ENCODE peak calls at places on chromosomes 11 and 22, in five cellular contexts. One of them, this sample, is unnamed.

GRCh38 chr11:131579932-131580387 is 209.5 kb downstream of the NTM start:
- DNase-seq in heart left ventricle: no peak
- DNase-seq in cardiac muscle cell: peak; percentile 63
- DNase-seq in heart right ventricle: no peak
- DNase-seq in GM23338: peak; percentile 87
- DNase-seq in this sample: no peak

GRCh38 chr22:36619797-36620390 is 83.7 kb downstream of the CACNG2 start:
- DNase-seq in heart left ventricle: no peak
- DNase-seq in GM23338: no peak
- DNase-seq in cardiac muscle cell: no peak
- DNase-seq in heart right ventricle: no peak
- DNase-seq in this sample: no peak

GRCh38 chr11:2375964-2376551 is 1.1 kb upstream of the CD81 start:
- DNase-seq in heart right ventricle: no peak
- DNase-seq in GM23338: no peak
- DNase-seq in cardiac muscle cell: no peak
- DNase-seq in heart left ventricle: no peak
- DNase-seq in this sample: no peak

GRCh38 chr11:16959528-16960100 is 54.6 kb downstream of the PLEKHA7 start:
- DNase-seq in GM23338: no peak
- DNase-seq in heart left ventricle: no peak
- DNase-seq in cardiac muscle cell: no peak
- DNase-seq in heart right ventricle: no peak
- DNase-seq in this sample: no peak

GRCh38 chr11:15123849-15124248 is 9.1 kb downstream of the INSC start:
- DNase-seq in heart right ventricle: no peak
- DNase-seq in GM23338: no peak
- DNase-seq in heart left ventricle: no peak
- DNase-seq in cardiac muscle cell: no peak
- DNase-seq in this sample: no peak

GRCh38 chr11:64241175-64241429 is 207 bp downstream of the FKBP2 start:
- DNase-seq in heart right ventricle: no peak
- DNase-seq in GM23338: no peak
- DNase-seq in heart left ventricle: no peak
- DNase-seq in cardiac muscle cell: no peak
- DNase-seq in this sample: no peak

GRCh38 chr11:118996926-118997626 is 862 bp upstream of the CENATAC start:
- DNase-seq in GM23338: peak; percentile 63
- DNase-seq in cardiac muscle cell: no peak
- DNase-seq in heart left ventricle: no peak
- DNase-seq in heart right ventricle: no peak
- DNase-seq in this sample: no peak

GRCh38 chr11:57773026-57773598 is 11.5 kb downstream of the CTNND1 start:
- DNase-seq in GM23338: no peak
- DNase-seq in cardiac muscle cell: no peak
- DNase-seq in heart left ventricle: no peak
- DNase-seq in heart right ventricle: no peak
- DNase-seq in this sample: no peak

GRCh38 chr11:70067036-70067435 is 11.1 kb upstream of the ANO1 start:
- DNase-seq in heart left ventricle: no peak
- DNase-seq in cardiac muscle cell: no peak
- DNase-seq in heart right ventricle: no peak
- DNase-seq in GM23338: no peak
- DNase-seq in this sample: no peak

GRCh38 chr11:123567466-123567865 is 87.0 kb downstream of the SCN3B start:
- DNase-seq in cardiac muscle cell: no peak
- DNase-seq in GM23338: no peak
- DNase-seq in heart right ventricle: no peak
- DNase-seq in heart left ventricle: no peak
- DNase-seq in this sample: no peak

GRCh38 chr11:94737171-94737611 is 31.0 kb upstream of the AMOTL1 start:
- DNase-seq in heart right ventricle: no peak
- DNase-seq in heart left ventricle: no peak
- DNase-seq in GM23338: no peak
- DNase-seq in cardiac muscle cell: no peak
- DNase-seq in this sample: no peak

GRCh38 chr11:126502159-126502558 is 146.7 kb downstream of the ST3GAL4 start:
- DNase-seq in heart left ventricle: no peak
- DNase-seq in heart right ventricle: no peak
- DNase-seq in cardiac muscle cell: no peak
- DNase-seq in GM23338: no peak
- DNase-seq in this sample: no peak

GRCh38 chr11:75429902-75430691 is 2.9 kb downstream of the KLHL35 start:
- DNase-seq in cardiac muscle cell: peak; percentile 83
- DNase-seq in heart right ventricle: peak; percentile 69
- DNase-seq in GM23338: peak; percentile 74
- DNase-seq in heart left ventricle: peak; percentile 75
- DNase-seq in this sample: peak; percentile 60

GRCh38 chr22:19431641-19432091 is at the start of gene HIRA:
- DNase-seq in GM23338: peak; percentile 84
- DNase-seq in heart right ventricle: peak; percentile 87
- DNase-seq in cardiac muscle cell: peak; percentile 87
- DNase-seq in heart left ventricle: peak; percentile 82
- DNase-seq in this sample: peak; percentile 84

GRCh38 chr11:133897331-133897650 is 52.0 kb upstream of the SPATA19 start:
- DNase-seq in GM23338: no peak
- DNase-seq in heart left ventricle: no peak
- DNase-seq in cardiac muscle cell: no peak
- DNase-seq in heart right ventricle: no peak
- DNase-seq in this sample: no peak

GRCh38 chr11:133898031-133898769 is 52.9 kb upstream of the SPATA19 start:
- DNase-seq in heart left ventricle: no peak
- DNase-seq in cardiac muscle cell: no peak
- DNase-seq in GM23338: peak; percentile 84
- DNase-seq in heart right ventricle: no peak
- DNase-seq in this sample: no peak

GRCh38 chr11:133896028-133896427 is 50.7 kb upstream of the SPATA19 start:
- DNase-seq in heart left ventricle: no peak
- DNase-seq in heart right ventricle: no peak
- DNase-seq in GM23338: no peak
- DNase-seq in cardiac muscle cell: no peak
- DNase-seq in this sample: no peak

GRCh38 chr11:133895551-133895950 is 50.2 kb upstream of the SPATA19 start:
- DNase-seq in heart left ventricle: no peak
- DNase-seq in GM23338: peak; percentile 38
- DNase-seq in heart right ventricle: no peak
- DNase-seq in cardiac muscle cell: no peak
- DNase-seq in this sample: no peak

DNA sequence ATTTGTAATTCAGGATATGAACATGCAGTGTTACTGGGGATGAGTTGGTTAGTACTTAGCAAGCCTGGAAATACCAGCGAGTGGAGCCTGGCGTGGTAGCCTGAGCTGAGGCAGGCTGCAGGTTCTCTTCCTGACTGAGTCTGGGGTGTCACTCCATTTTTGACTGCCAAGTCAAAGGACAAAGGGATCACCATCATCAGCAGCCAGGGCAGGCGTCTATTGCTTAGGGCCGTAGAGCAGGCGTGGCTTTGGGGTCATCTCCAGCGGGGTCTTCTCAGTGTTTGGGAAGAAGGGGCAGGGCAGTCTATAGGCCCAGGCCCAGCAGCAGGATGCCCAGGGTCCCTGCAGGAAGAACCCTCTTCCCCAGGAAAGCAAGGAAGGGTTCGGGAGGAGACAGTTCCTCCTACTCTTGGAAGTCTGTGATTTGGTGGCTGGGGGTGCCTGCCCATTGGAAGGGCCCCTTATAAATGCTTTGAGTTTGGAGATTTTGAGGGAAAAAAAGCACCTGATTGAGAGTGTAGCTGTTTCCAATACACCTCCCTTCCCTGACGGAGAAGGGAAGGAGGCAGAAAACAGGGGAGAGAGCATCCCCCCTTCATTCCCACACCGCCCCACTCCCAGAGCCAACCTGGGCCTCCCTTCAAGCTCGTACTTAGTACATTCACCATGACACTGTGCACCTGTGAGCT is 51.5 kb upstream of the SPATA19 start:
- DNase-seq in cardiac muscle cell: no peak
- DNase-seq in heart right ventricle: no peak
- DNase-seq in GM23338: no peak
- DNase-seq in heart left ventricle: no peak
- DNase-seq in this sample: no peak
- H3K27ac ChIP-seq in cardiac muscle cell: no peak overlapping the region
- H3K27ac ChIP-seq in heart right ventricle: no peak overlapping the region
- H3K27ac ChIP-seq in GM23338: peak overlapping the region; percentile 39
- H3K27ac ChIP-seq in heart left ventricle: no peak overlapping the region
- H3K27ac ChIP-seq in this sample: no peak overlapping the region

DNA sequence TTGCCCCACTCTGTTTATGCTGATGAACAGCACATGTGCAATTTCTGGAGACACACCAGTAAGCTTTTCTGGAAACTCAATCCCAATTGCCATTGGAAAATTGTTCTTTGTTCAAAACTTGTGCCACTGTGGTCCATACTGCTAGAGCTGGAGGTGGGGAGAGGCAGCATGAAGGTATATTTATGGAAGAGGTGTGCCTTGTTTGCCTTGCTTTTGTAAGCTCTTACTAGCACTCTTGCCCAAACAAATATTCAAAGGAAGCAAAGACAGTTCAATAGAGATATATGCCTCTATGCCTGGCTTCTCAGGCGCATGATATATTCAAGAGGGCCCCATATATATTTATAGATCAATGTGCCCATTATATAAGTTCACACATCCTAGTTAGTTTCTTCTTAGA is 42.7 kb downstream of the TIMP3 start:
- DNase-seq in cardiac muscle cell: no peak
- DNase-seq in heart right ventricle: no peak
- DNase-seq in GM23338: no peak
- DNase-seq in heart left ventricle: no peak
- DNase-seq in this sample: no peak
- H3K4me1 ChIP-seq in cardiac muscle cell: peaks cover 33% of the 10 kb centered on the region
- H3K4me1 ChIP-seq in heart right ventricle: peaks cover 71% of the 10 kb centered on the region
- H3K4me1 ChIP-seq in GM23338: no peaks in the 10 kb centered on the region
- H3K4me1 ChIP-seq in heart left ventricle: peaks cover 100% of the 10 kb centered on the region
- H3K4me1 ChIP-seq in this sample: peaks cover 100% of the 10 kb centered on the region

DNA sequence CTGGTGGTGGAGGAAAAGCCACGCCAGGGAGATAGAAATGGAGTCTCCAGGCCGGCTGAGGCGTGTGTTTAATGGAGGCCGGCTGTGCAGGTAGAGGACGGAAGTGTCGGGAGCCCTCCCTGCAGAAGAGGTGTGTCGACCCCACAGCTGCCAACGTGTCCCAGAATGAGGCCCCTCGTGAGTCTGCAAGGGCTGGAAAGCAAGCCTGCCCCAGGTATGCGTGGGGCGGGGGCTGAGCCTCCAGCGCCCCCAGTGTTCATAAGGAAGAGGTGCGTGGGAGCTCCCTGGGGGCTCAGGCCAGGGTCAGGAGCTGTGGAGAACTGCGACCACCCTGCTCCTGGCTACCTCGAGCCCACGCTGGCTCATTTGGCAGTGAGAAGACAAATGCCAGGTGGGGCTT is 38.0 kb upstream of the JAM3 start:
- DNase-seq in heart left ventricle: no peak
- DNase-seq in heart right ventricle: no peak
- DNase-seq in cardiac muscle cell: peak; percentile 35
- DNase-seq in GM23338: peak; percentile 69
- DNase-seq in this sample: no peak
- TF ChIP-seq CTCF in heart left ventricle: no peak
- TF ChIP-seq CTCF in heart right ventricle: no peak
- TF ChIP-seq CTCF in cardiac muscle cell: peak; percentile 21
- TF ChIP-seq CTCF in GM23338: peak; percentile 80
- TF ChIP-seq CTCF in this sample: peak; percentile 23

GRCh38 chr11:18986744-18987143 is 47.5 kb upstream of the MRGPRX1 start:
- DNase-seq in heart left ventricle: no peak
- DNase-seq in GM23338: no peak
- DNase-seq in cardiac muscle cell: no peak
- DNase-seq in heart right ventricle: no peak
- DNase-seq in this sample: no peak
- H3K27ac ChIP-seq in heart left ventricle: no peak overlapping the region
- H3K27ac ChIP-seq in GM23338: no peak overlapping the region
- H3K27ac ChIP-seq in cardiac muscle cell: no peak overlapping the region
- H3K27ac ChIP-seq in heart right ventricle: no peak overlapping the region
- H3K27ac ChIP-seq in this sample: no peak overlapping the region

GRCh38 chr11:8807544-8808225 is 103.3 kb upstream of the AKIP1 start:
- DNase-seq in GM23338: no peak
- DNase-seq in cardiac muscle cell: no peak
- DNase-seq in heart left ventricle: peak; percentile 76
- DNase-seq in heart right ventricle: no peak
- DNase-seq in this sample: peak; percentile 44
- H3K4me1 ChIP-seq in GM23338: peaks cover 25% of the 10 kb centered on the region
- H3K4me1 ChIP-seq in cardiac muscle cell: peaks cover 42% of the 10 kb centered on the region
- H3K4me1 ChIP-seq in heart left ventricle: peaks cover 77% of the 10 kb centered on the region
- H3K4me1 ChIP-seq in heart right ventricle: peaks cover 85% of the 10 kb centered on the region
- H3K4me1 ChIP-seq in this sample: peaks cover 97% of the 10 kb centered on the region

DNA sequence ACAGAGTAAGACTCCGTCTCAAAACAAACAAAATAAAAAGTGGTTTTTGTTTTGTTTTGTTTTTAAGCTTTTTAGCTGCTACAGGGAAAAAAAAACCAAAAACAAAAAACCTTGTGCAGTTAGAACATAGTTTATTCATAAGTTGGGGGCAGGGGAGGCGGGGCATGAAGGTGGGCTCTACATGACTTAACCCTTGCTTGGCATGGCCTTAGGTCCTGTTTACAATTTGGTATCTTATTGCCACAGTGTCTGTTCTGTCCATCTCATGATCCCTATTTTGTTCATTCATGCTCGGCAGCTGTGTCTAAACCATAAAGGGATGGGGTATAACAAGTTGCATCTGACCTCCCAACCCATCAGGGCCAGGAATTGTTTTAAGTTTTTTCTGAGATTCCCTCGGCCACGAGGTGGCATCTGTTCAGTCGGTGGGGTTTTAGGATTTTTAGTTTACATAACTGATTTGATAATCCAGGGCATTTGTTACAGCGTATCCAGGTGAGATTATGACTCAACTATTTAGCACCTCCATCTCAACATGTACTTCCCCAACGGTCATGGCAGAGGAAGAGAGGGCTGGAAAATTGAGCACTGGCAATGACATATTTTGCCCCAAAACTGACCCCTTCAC is 6.9 kb downstream of the AP5B1 start:
- DNase-seq in GM23338: no peak
- DNase-seq in cardiac muscle cell: no peak
- DNase-seq in heart left ventricle: no peak
- DNase-seq in heart right ventricle: no peak
- DNase-seq in this sample: no peak
- TF ChIP-seq CTCF in GM23338: peak; percentile 37
- TF ChIP-seq CTCF in cardiac muscle cell: peak; percentile 30
- TF ChIP-seq CTCF in heart left ventricle: no peak
- TF ChIP-seq CTCF in heart right ventricle: no peak
- TF ChIP-seq CTCF in this sample: no peak

GRCh38 chr22:21624120-21624879 is 5.5 kb downstream of the YDJC start:
- DNase-seq in GM23338: peak; percentile 89
- DNase-seq in heart right ventricle: peak; percentile 41
- DNase-seq in cardiac muscle cell: peak; percentile 37
- DNase-seq in heart left ventricle: peak; percentile 50
- DNase-seq in this sample: peak; percentile 52
- H3K27ac ChIP-seq in GM23338: peak overlapping the region; percentile 74
- H3K27ac ChIP-seq in heart right ventricle: no peak overlapping the region
- H3K27ac ChIP-seq in cardiac muscle cell: peak overlapping the region; percentile 80
- H3K27ac ChIP-seq in heart left ventricle: peak overlapping the region; percentile 20
- H3K27ac ChIP-seq in this sample: peak overlapping the region; percentile 56